ENCODE peak calls at places on chromosomes 12 and 14, in ten cellular contexts. One of them, this sample, is unnamed.

GRCh38 chr14:28057286-28058011 is 709.1 kb upstream of the FOXG1 start:
- DNase-seq in posterior cingulate gyrus: no peak
- DNase-seq in germinal center: no peak
- DNase-seq in KBM-7: no peak
- DNase-seq in fibroblast of mammary gland: peak; percentile 0
- DNase-seq in NCI-H1092: no peak
- DNase-seq in SHP77 treated with DMSO at 0.1 percent for 48 hours: no peak
- DNase-seq in GM04504: no peak
- DNase-seq in T follicular helper cell: no peak
- DNase-seq in CD4-positive, alpha-beta T cell: no peak
- DNase-seq in this sample: no peak

GRCh38 chr12:113298861-113299545 is 35.9 kb downstream of the SLC8B1 start:
- DNase-seq in posterior cingulate gyrus: peak; percentile 19
- DNase-seq in germinal center: peak; percentile 38
- DNase-seq in KBM-7: no peak
- DNase-seq in fibroblast of mammary gland: no peak
- DNase-seq in NCI-H1092: peak; percentile 44
- DNase-seq in SHP77 treated with DMSO at 0.1 percent for 48 hours: no peak
- DNase-seq in GM04504: no peak
- DNase-seq in T follicular helper cell: no peak
- DNase-seq in CD4-positive, alpha-beta T cell: no peak
- DNase-seq in this sample: no peak

GRCh38 chr12:3967556-3968160 is 94.5 kb upstream of the PARP11 start:
- DNase-seq in posterior cingulate gyrus: no peak
- DNase-seq in germinal center: no peak
- DNase-seq in KBM-7: no peak
- DNase-seq in fibroblast of mammary gland: no peak
- DNase-seq in NCI-H1092: no peak
- DNase-seq in SHP77 treated with DMSO at 0.1 percent for 48 hours: no peak
- DNase-seq in GM04504: no peak
- DNase-seq in T follicular helper cell: no peak
- DNase-seq in CD4-positive, alpha-beta T cell: no peak
- DNase-seq in this sample: no peak

GRCh38 chr12:26845057-26845666 is 12.2 kb upstream of the ITPR2 start:
- DNase-seq in posterior cingulate gyrus: peak; percentile 45
- DNase-seq in germinal center: no peak
- DNase-seq in KBM-7: peak; percentile 54
- DNase-seq in fibroblast of mammary gland: peak; percentile 57
- DNase-seq in NCI-H1092: no peak
- DNase-seq in SHP77 treated with DMSO at 0.1 percent for 48 hours: no peak
- DNase-seq in GM04504: no peak
- DNase-seq in T follicular helper cell: no peak
- DNase-seq in CD4-positive, alpha-beta T cell: no peak
- DNase-seq in this sample: peak; percentile 61

GRCh38 chr12:121388421-121388981 is 11.4 kb upstream of the RNF34 start:
- DNase-seq in posterior cingulate gyrus: no peak
- DNase-seq in germinal center: no peak
- DNase-seq in KBM-7: no peak
- DNase-seq in fibroblast of mammary gland: peak; percentile 58
- DNase-seq in NCI-H1092: no peak
- DNase-seq in SHP77 treated with DMSO at 0.1 percent for 48 hours: no peak
- DNase-seq in GM04504: peak; percentile 68
- DNase-seq in T follicular helper cell: no peak
- DNase-seq in CD4-positive, alpha-beta T cell: no peak
- DNase-seq in this sample: peak; percentile 66

GRCh38 chr12:66072566-66072965 is 58.0 kb downstream of the LLPH start:
- DNase-seq in posterior cingulate gyrus: no peak
- DNase-seq in germinal center: no peak
- DNase-seq in KBM-7: no peak
- DNase-seq in fibroblast of mammary gland: no peak
- DNase-seq in NCI-H1092: no peak
- DNase-seq in SHP77 treated with DMSO at 0.1 percent for 48 hours: no peak
- DNase-seq in GM04504: no peak
- DNase-seq in T follicular helper cell: no peak
- DNase-seq in CD4-positive, alpha-beta T cell: no peak
- DNase-seq in this sample: peak; percentile 24

GRCh38 chr12:70068743-70069142 is 174.5 kb upstream of the CNOT2 start:
- DNase-seq in posterior cingulate gyrus: no peak
- DNase-seq in germinal center: peak; percentile 33
- DNase-seq in KBM-7: no peak
- DNase-seq in fibroblast of mammary gland: no peak
- DNase-seq in NCI-H1092: no peak
- DNase-seq in SHP77 treated with DMSO at 0.1 percent for 48 hours: no peak
- DNase-seq in GM04504: no peak
- DNase-seq in T follicular helper cell: no peak
- DNase-seq in CD4-positive, alpha-beta T cell: no peak
- DNase-seq in this sample: no peak

GRCh38 chr12:57095440-57095839 is 6.5 kb downstream of the NAB2 start:
- DNase-seq in posterior cingulate gyrus: no peak
- DNase-seq in germinal center: peak; percentile 3
- DNase-seq in KBM-7: no peak
- DNase-seq in fibroblast of mammary gland: no peak
- DNase-seq in NCI-H1092: no peak
- DNase-seq in SHP77 treated with DMSO at 0.1 percent for 48 hours: no peak
- DNase-seq in GM04504: no peak
- DNase-seq in T follicular helper cell: no peak
- DNase-seq in CD4-positive, alpha-beta T cell: no peak
- DNase-seq in this sample: no peak

GRCh38 chr12:52370906-52371608 is 3.8 kb upstream of the KRT85 start:
- DNase-seq in posterior cingulate gyrus: peak; percentile 41
- DNase-seq in germinal center: no peak
- DNase-seq in KBM-7: no peak
- DNase-seq in fibroblast of mammary gland: peak; percentile 67
- DNase-seq in NCI-H1092: no peak
- DNase-seq in SHP77 treated with DMSO at 0.1 percent for 48 hours: no peak
- DNase-seq in GM04504: peak; percentile 50
- DNase-seq in T follicular helper cell: no peak
- DNase-seq in CD4-positive, alpha-beta T cell: no peak
- DNase-seq in this sample: peak; percentile 66

GRCh38 chr14:81447018-81447770 is 47.1 kb upstream of the STON2 start:
- DNase-seq in posterior cingulate gyrus: no peak
- DNase-seq in germinal center: no peak
- DNase-seq in KBM-7: no peak
- DNase-seq in fibroblast of mammary gland: peak; percentile 62
- DNase-seq in NCI-H1092: no peak
- DNase-seq in SHP77 treated with DMSO at 0.1 percent for 48 hours: no peak
- DNase-seq in GM04504: no peak
- DNase-seq in T follicular helper cell: no peak
- DNase-seq in CD4-positive, alpha-beta T cell: no peak
- DNase-seq in this sample: no peak

GRCh38 chr14:54686219-54686870 is 119.4 kb downstream of the SAMD4A start:
- DNase-seq in posterior cingulate gyrus: no peak
- DNase-seq in germinal center: no peak
- DNase-seq in KBM-7: no peak
- DNase-seq in fibroblast of mammary gland: peak; percentile 90
- DNase-seq in NCI-H1092: no peak
- DNase-seq in SHP77 treated with DMSO at 0.1 percent for 48 hours: no peak
- DNase-seq in GM04504: peak; percentile 88
- DNase-seq in T follicular helper cell: no peak
- DNase-seq in CD4-positive, alpha-beta T cell: no peak
- DNase-seq in this sample: peak; percentile 65

GRCh38 chr12:89351489-89352241 is 636 bp downstream of the DUSP6 start:
- DNase-seq in posterior cingulate gyrus: no peak
- DNase-seq in germinal center: peak; percentile 59
- DNase-seq in KBM-7: peak; percentile 28
- DNase-seq in fibroblast of mammary gland: no peak
- DNase-seq in NCI-H1092: peak; percentile 51
- DNase-seq in SHP77 treated with DMSO at 0.1 percent for 48 hours: no peak
- DNase-seq in GM04504: no peak
- DNase-seq in T follicular helper cell: no peak
- DNase-seq in CD4-positive, alpha-beta T cell: peak; percentile 21
- DNase-seq in this sample: no peak

GRCh38 chr12:70556179-70556869 is 80.9 kb downstream of the PTPRB start:
- DNase-seq in posterior cingulate gyrus: no peak
- DNase-seq in germinal center: no peak
- DNase-seq in KBM-7: no peak
- DNase-seq in fibroblast of mammary gland: no peak
- DNase-seq in NCI-H1092: no peak
- DNase-seq in SHP77 treated with DMSO at 0.1 percent for 48 hours: no peak
- DNase-seq in GM04504: no peak
- DNase-seq in T follicular helper cell: no peak
- DNase-seq in CD4-positive, alpha-beta T cell: no peak
- DNase-seq in this sample: no peak

GRCh38 chr14:76761198-76761848 is at the start of gene VASH1:
- DNase-seq in posterior cingulate gyrus: peak; percentile 79
- DNase-seq in germinal center: peak; percentile 76
- DNase-seq in KBM-7: peak; percentile 69
- DNase-seq in fibroblast of mammary gland: peak; percentile 69
- DNase-seq in NCI-H1092: peak; percentile 55
- DNase-seq in SHP77 treated with DMSO at 0.1 percent for 48 hours: no peak
- DNase-seq in GM04504: peak; percentile 28
- DNase-seq in T follicular helper cell: no peak
- DNase-seq in CD4-positive, alpha-beta T cell: peak; percentile 23
- DNase-seq in this sample: peak; percentile 67

GRCh38 chr14:48398675-48399282 is 723.4 kb upstream of the MDGA2 start:
- DNase-seq in posterior cingulate gyrus: no peak
- DNase-seq in germinal center: peak; percentile 4
- DNase-seq in KBM-7: peak; percentile 43
- DNase-seq in fibroblast of mammary gland: peak; percentile 44
- DNase-seq in NCI-H1092: peak; percentile 22
- DNase-seq in SHP77 treated with DMSO at 0.1 percent for 48 hours: peak; percentile 46
- DNase-seq in GM04504: no peak
- DNase-seq in T follicular helper cell: no peak
- DNase-seq in CD4-positive, alpha-beta T cell: no peak
- DNase-seq in this sample: peak; percentile 55

GRCh38 chr12:27969901-27970390 is 2.6 kb downstream of the PTHLH start:
- DNase-seq in posterior cingulate gyrus: no peak
- DNase-seq in germinal center: peak; percentile 52
- DNase-seq in KBM-7: peak; percentile 83
- DNase-seq in fibroblast of mammary gland: peak; percentile 35
- DNase-seq in NCI-H1092: no peak
- DNase-seq in SHP77 treated with DMSO at 0.1 percent for 48 hours: no peak
- DNase-seq in GM04504: no peak
- DNase-seq in T follicular helper cell: no peak
- DNase-seq in CD4-positive, alpha-beta T cell: peak; percentile 11
- DNase-seq in this sample: peak; percentile 62

GRCh38 chr12:54628186-54628846 is 6.4 kb downstream of the LACRT start:
- DNase-seq in posterior cingulate gyrus: no peak
- DNase-seq in germinal center: no peak
- DNase-seq in KBM-7: no peak
- DNase-seq in fibroblast of mammary gland: no peak
- DNase-seq in NCI-H1092: no peak
- DNase-seq in SHP77 treated with DMSO at 0.1 percent for 48 hours: no peak
- DNase-seq in GM04504: no peak
- DNase-seq in T follicular helper cell: no peak
- DNase-seq in CD4-positive, alpha-beta T cell: no peak
- DNase-seq in this sample: no peak

GRCh38 chr12:48823281-48823680 is 5.0 kb downstream of the CACNB3 start:
- DNase-seq in posterior cingulate gyrus: no peak
- DNase-seq in germinal center: no peak
- DNase-seq in KBM-7: no peak
- DNase-seq in fibroblast of mammary gland: no peak
- DNase-seq in NCI-H1092: no peak
- DNase-seq in SHP77 treated with DMSO at 0.1 percent for 48 hours: no peak
- DNase-seq in GM04504: no peak
- DNase-seq in T follicular helper cell: no peak
- DNase-seq in CD4-positive, alpha-beta T cell: no peak
- DNase-seq in this sample: no peak

GRCh38 chr12:103751600-103751999 is 89.4 kb downstream of the NT5DC3 start:
- DNase-seq in posterior cingulate gyrus: no peak
- DNase-seq in germinal center: no peak
- DNase-seq in KBM-7: no peak
- DNase-seq in fibroblast of mammary gland: peak; percentile 50
- DNase-seq in NCI-H1092: no peak
- DNase-seq in SHP77 treated with DMSO at 0.1 percent for 48 hours: no peak
- DNase-seq in GM04504: peak; percentile 4
- DNase-seq in T follicular helper cell: no peak
- DNase-seq in CD4-positive, alpha-beta T cell: no peak
- DNase-seq in this sample: no peak

This sample was measured in amniotic epithelial cell.